ENCODE peak calls at places on chromosomes 12 and 14, in ten cellular contexts. L, P, E, C, R, B, K, D, Z and N are unnamed samples. For H3K4me1 and H3K27me3, the result is how much of the 10 kb centered on the place peaks cover.

GRCh38 chr12:59087077-59087673 is 166.9 kb upstream of the LRIG3 start:
- DNase-seq in L (no peak), P (no peak), E (peak), C (peak), R (no peak), B (no peak), K (no peak), D (no peak), Z (peak), N (no peak)

GRCh38 chr14:61129168-61129745 is 148.2 kb downstream of the SLC38A6 start:
- DNase-seq in L (no peak), P (no peak), E (no peak), C (peak), R (no peak), B (no peak), K (no peak), D (no peak), Z (no peak), N (no peak)

GRCh38 chr12:97223419-97223818 is 239.2 kb upstream of the RMST start:
- DNase-seq in L (no peak), P (peak), E (no peak), C (no peak), R (no peak), B (no peak), K (no peak), D (no peak), Z (no peak), N (no peak)

GRCh38 chr12:27272375-27273028 is 28.4 kb downstream of the STK38L start:
- DNase-seq in L (no peak), P (no peak), E (no peak), C (no peak), R (no peak), B (no peak), K (no peak), D (no peak), Z (peak), N (no peak)

GRCh38 chr12:102542816-102543448 is 62.6 kb upstream of the IGF1 start:
- DNase-seq in L (peak), P (no peak), E (no peak), C (no peak), R (peak), B (no peak), K (no peak), D (no peak), Z (no peak), N (peak)

GRCh38 chr12:88243886-88244491 is 101.9 kb downstream of the TMTC3 start:
- DNase-seq in L (no peak), P (no peak), E (no peak), C (no peak), R (no peak), B (no peak), K (no peak), D (no peak), Z (no peak), N (no peak)

GRCh38 chr12:6644903-6645302 is 2.3 kb downstream of the ACRBP start:
- DNase-seq in L (no peak), P (no peak), E (peak), C (no peak), R (peak), B (no peak), K (peak), D (no peak), Z (no peak), N (peak)

GRCh38 chr12:34361721-34362316 is 339.5 kb downstream of the ALG10 start:
- DNase-seq in L (no peak), P (no peak), E (no peak), C (no peak), R (no peak), B (no peak), K (no peak), D (no peak), Z (no peak), N (no peak)

GRCh38 chr14:104882325-104882973 is 17.4 kb downstream of the CEP170B start:
- DNase-seq in L (peak), P (no peak), E (peak), C (peak), R (peak), B (no peak), K (no peak), D (no peak), Z (peak), N (peak)

GRCh38 chr14:49051328-49052060 is 534.7 kb downstream of the RPS29 start:
- DNase-seq in L (no peak), P (no peak), E (no peak), C (no peak), R (no peak), B (no peak), K (no peak), D (no peak), Z (no peak), N (no peak)

GRCh38 chr12:56927281-56927680 is 6.9 kb downstream of the SDR9C7 start:
- DNase-seq in L (no peak), P (no peak), E (no peak), C (no peak), R (no peak), B (no peak), K (no peak), D (no peak), Z (no peak), N (no peak)

GRCh38 chr12:5197127-5197526 is 153.4 kb downstream of the KCNA5 start:
- DNase-seq in L (no peak), P (no peak), E (no peak), C (peak), R (no peak), B (no peak), K (no peak), D (no peak), Z (no peak), N (no peak)

GRCh38 chr14:78164226-78164853 is 5.8 kb upstream of the NRXN3 start:
- DNase-seq in L (no peak), P (no peak), E (peak), C (peak), R (peak), B (no peak), K (no peak), D (no peak), Z (peak), N (no peak)

GRCh38 chr14:36510874-36511273 is 9.2 kb downstream of the NKX2-1 start:
- DNase-seq in L (no peak), P (no peak), E (no peak), C (no peak), R (no peak), B (no peak), K (no peak), D (no peak), Z (no peak), N (no peak)

GRCh38 chr14:84272290-84272721 is 1257.6 kb upstream of the FLRT2 start:
- DNase-seq in L (no peak), P (no peak), E (no peak), C (no peak), R (no peak), B (no peak), K (no peak), D (no peak), Z (no peak), N (no peak)

GRCh38 chr12:126139355-126139754 is 1074.1 kb downstream of the AACS start:
- DNase-seq in L (no peak), P (no peak), E (no peak), C (no peak), R (no peak), B (no peak), K (no peak), D (no peak), Z (no peak), N (no peak)

GRCh38 chr12:57342207-57342691 is 88.6 kb downstream of the R3HDM2 start:
- DNase-seq in L (peak), P (no peak), E (peak), C (no peak), R (peak), B (no peak), K (no peak), D (no peak), Z (peak), N (peak)

GRCh38 chr12:30753761-30754382 is 879 bp downstream of the CAPRIN2 start:
- DNase-seq in L (no peak), P (no peak), E (peak), C (peak), R (no peak), B (no peak), K (no peak), D (no peak), Z (peak), N (no peak)

GRCh38 chr12:10189653-10190052 is 10.8 kb downstream of the TMEM52B start:
- DNase-seq in L (peak), P (no peak), E (no peak), C (peak), R (no peak), B (no peak), K (no peak), D (no peak), Z (no peak), N (peak)

GRCh38 chr14:67934087-67934486 is 114.5 kb downstream of the RAD51B start:
- DNase-seq in L (no peak), P (peak), E (peak), C (peak), R (peak), B (no peak), K (no peak), D (no peak), Z (peak), N (no peak)

GRCh38 chr14:77052281-77053044 is 24.0 kb upstream of the IRF2BPL start:
- DNase-seq in L (no peak), P (no peak), E (no peak), C (peak), R (no peak), B (no peak), K (no peak), D (no peak), Z (no peak), N (no peak)

GRCh38 chr12:49273726-49274395 is 9.0 kb downstream of the TUBA1C start:
- DNase-seq in L (no peak), P (no peak), E (no peak), C (no peak), R (no peak), B (no peak), K (no peak), D (no peak), Z (no peak), N (no peak)

GRCh38 chr14:90758959-90759358 is 57.3 kb downstream of the TTC7B start:
- DNase-seq in L (peak), P (no peak), E (no peak), C (no peak), R (peak), B (peak), K (peak), D (no peak), Z (no peak), N (peak)

GRCh38 chr12:25958254-25959068 is at the start of gene RASSF8:
- DNase-seq in L (peak), P (no peak), E (peak), C (peak), R (peak), B (no peak), K (peak), D (no peak), Z (peak), N (peak)

GRCh38 chr14:79281244-79282199 is 929.8 kb downstream of the DIO2 start:
- DNase-seq in L (no peak), P (no peak), E (no peak), C (no peak), R (no peak), B (no peak), K (no peak), D (no peak), Z (no peak), N (no peak)

GRCh38 chr12:1217191-1217949 is 226.3 kb downstream of the ERC1 start:
- DNase-seq in L (no peak), P (no peak), E (peak), C (peak), R (peak), B (no peak), K (no peak), D (no peak), Z (no peak), N (no peak)

GRCh38 chr12:75479963-75480461 is 543 bp upstream of the GLIPR1 start:
- DNase-seq in L (no peak), P (no peak), E (no peak), C (peak), R (no peak), B (no peak), K (no peak), D (no peak), Z (no peak), N (no peak)

GRCh38 chr14:34629344-34629656 is 648 bp downstream of the SNX6 start:
- DNase-seq in L (no peak), P (no peak), E (no peak), C (no peak), R (no peak), B (no peak), K (no peak), D (no peak), Z (no peak), N (no peak)

GRCh38 chr12:38370311-38370710 is 53.7 kb downstream of the ALG10B start:
- DNase-seq in L (no peak), P (no peak), E (no peak), C (peak), R (no peak), B (no peak), K (no peak), D (no peak), Z (no peak), N (no peak)

GRCh38 chr14:30496852-30497251 is 62.1 kb upstream of the G2E3 start:
- DNase-seq in L (no peak), P (no peak), E (no peak), C (no peak), R (no peak), B (no peak), K (no peak), D (no peak), Z (no peak), N (no peak)

GRCh38 chr12:12985817-12986408 is 14.2 kb downstream of the HEBP1 start:
- DNase-seq in L (no peak), P (no peak), E (peak), C (peak), R (no peak), B (no peak), K (no peak), D (no peak), Z (peak), N (no peak)

GRCh38 chr12:18703326-18703725 is 34.5 kb downstream of the PLCZ1 start:
- DNase-seq in L (no peak), P (no peak), E (no peak), C (no peak), R (no peak), B (no peak), K (no peak), D (no peak), Z (no peak), N (no peak)

DNA sequence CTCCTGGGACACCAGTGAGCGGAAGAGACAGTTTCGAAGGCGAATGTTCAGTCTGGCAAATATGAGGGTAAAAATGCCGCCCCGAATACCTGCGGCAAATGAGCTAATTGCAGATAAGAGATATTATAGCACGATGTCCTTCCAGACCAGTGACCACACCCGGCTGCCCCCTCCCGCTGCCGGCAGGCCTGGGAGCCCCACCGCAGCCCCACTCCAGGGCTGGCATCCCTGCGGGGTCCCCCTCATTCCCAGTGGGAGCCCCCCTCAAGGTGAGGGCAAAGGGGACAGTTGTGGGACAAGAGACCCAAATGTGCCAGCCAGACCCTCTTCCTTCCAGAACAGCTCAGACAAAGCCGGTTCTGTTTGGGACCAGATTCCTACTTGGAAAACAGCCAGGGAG is 16.4 kb downstream of the ABCB9 start:
- DNase-seq in L (no peak), P (no peak), E (peak), C (no peak), R (no peak), B (no peak), K (no peak), D (no peak), Z (no peak), N (no peak)
- H3K27ac ChIP-seq in L (no peak), P (no peak), E (no peak), C (no peak), R (no peak), B (no peak), K (no peak), D (no peak), Z (no peak), N (no peak)

DNA sequence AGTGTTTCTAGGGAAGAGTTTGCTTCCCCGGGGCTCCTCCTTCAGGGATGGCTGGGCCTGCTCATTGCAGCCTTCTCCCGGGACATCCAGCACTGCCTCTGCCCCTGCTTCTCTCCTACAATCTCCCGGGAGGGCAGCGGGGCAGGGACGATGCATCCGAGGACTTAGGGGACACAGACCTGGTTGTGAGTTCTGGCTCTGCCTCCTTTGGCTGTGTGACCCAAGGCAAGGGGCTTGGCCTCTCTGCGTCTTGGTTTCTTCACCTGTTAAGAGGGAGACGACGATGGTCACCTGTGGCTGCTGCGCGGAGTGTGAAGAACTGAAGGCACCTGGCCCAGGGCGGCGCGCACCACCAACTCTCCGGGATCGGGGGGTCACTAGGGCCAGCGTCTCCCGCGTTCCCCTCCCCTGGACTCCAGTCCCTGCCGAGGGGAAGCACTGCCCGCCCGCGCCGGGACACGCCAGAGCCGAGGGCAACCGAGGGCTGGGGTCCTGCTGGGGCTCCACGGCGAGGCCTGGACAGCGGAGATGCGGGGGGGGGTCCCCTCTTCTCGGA is 391 bp downstream of the HVCN1 start:
- DNase-seq in L (no peak), P (no peak), E (no peak), C (no peak), R (no peak), B (no peak), K (no peak), D (no peak), Z (no peak), N (no peak)
- H3K4me1 ChIP-seq in L (under half), P (under half), E (under half), C (under half), R (half or more), B (under half), K (under half), D (under half), Z (under half), N (under half)

GRCh38 chr12:132606927-132607326 is 3.5 kb downstream of the LRCOL1 start:
- DNase-seq in L (no peak), P (no peak), E (peak), C (no peak), R (no peak), B (no peak), K (no peak), D (no peak), Z (no peak), N (no peak)

GRCh38 chr12:132610051-132610759 is at the start of gene LRCOL1:
- DNase-seq in L (peak), P (no peak), E (peak), C (no peak), R (peak), B (no peak), K (no peak), D (no peak), Z (no peak), N (no peak)

GRCh38 chr12:132610896-132611602 is 667 bp upstream of the LRCOL1 start:
- DNase-seq in L (no peak), P (no peak), E (no peak), C (no peak), R (no peak), B (no peak), K (no peak), D (no peak), Z (no peak), N (no peak)

GRCh38 chr12:132606466-132606865 is 3.9 kb downstream of the LRCOL1 start:
- DNase-seq in L (no peak), P (no peak), E (peak), C (no peak), R (no peak), B (no peak), K (no peak), D (no peak), Z (no peak), N (peak)

DNA sequence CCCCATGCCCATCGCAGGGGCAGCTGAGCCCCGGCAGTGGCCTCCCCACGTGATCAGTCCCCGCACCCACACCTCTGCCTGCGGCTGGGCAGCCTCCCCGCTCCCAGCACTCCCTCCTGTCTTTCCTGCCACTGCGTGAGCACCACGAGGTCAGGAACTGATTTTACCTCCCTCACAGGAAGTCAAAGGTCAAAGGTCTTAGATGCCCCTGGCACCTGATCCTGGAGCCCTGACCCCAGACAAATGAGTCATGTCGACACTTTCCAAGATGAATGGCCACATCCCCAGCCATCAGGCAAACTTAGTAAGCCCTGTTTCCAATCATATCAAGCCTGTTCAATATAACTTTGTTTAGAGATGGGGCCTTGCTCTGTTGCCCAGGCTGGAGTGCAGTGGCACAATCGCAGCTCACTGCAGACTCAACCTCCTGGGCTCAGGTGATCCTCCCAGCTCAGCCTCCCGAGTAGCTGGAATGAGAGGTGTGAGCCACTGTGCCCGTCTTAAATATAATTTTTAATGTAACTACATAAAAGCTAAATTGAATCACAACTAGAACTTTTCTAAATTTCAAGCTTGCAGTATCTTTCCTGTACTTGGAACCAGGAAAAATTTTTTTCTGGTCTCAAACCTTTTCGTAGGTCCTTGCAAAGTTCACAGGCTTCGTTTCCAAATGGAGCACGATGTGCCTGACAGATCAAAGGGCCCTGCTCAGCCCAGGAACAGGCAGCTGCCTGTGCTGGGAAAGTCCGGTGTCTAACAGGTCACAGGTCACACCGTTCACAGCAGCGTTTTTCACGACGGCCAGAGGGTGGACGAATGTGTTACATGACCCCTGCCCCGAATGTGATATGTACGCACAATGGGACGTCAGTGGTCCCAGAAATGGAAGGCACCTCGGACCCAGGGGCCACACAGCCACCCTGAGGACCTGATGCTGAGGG is 1.9 kb downstream of the LRCOL1 start:
- DNase-seq in L (no peak), P (no peak), E (peak), C (no peak), R (no peak), B (no peak), K (no peak), D (no peak), Z (no peak), N (no peak)
- H3K27me3 ChIP-seq in L (half or more), P (under half), E (half or more), C (under half), R (half or more), B (half or more), K (under half), D (under half), Z (under half), N (under half)

GRCh38 chr12:66268562-66268961 is 33.7 kb upstream of the HELB start:
- DNase-seq in L (no peak), P (peak), E (no peak), C (no peak), R (no peak), B (no peak), K (no peak), D (no peak), Z (no peak), N (no peak)

GRCh38 chr12:66262737-66263136 is 39.6 kb upstream of the HELB start:
- DNase-seq in L (no peak), P (no peak), E (no peak), C (no peak), R (no peak), B (no peak), K (no peak), D (no peak), Z (no peak), N (no peak)
- H3K27ac ChIP-seq in L (no peak), P (no peak), E (no peak), C (no peak), R (no peak), B (no peak), K (no peak), D (no peak), Z (no peak), N (no peak)

GRCh38 chr14:100712490-100712889 is 14.2 kb upstream of the DLK1 start:
- DNase-seq in L (no peak), P (no peak), E (no peak), C (peak), R (no peak), B (no peak), K (no peak), D (no peak), Z (no peak), N (no peak)

GRCh38 chr14:100714205-100714781 is 12.4 kb upstream of the DLK1 start:
- DNase-seq in L (no peak), P (no peak), E (no peak), C (no peak), R (no peak), B (no peak), K (no peak), D (no peak), Z (no peak), N (no peak)

GRCh38 chr14:100715332-100715731 is 11.4 kb upstream of the DLK1 start:
- DNase-seq in L (no peak), P (no peak), E (no peak), C (no peak), R (no peak), B (no peak), K (no peak), D (no peak), Z (no peak), N (no peak)

GRCh38 chr14:100715803-100716202 is 10.9 kb upstream of the DLK1 start:
- DNase-seq in L (no peak), P (no peak), E (no peak), C (peak), R (no peak), B (no peak), K (no peak), D (no peak), Z (no peak), N (no peak)

GRCh38 chr14:100713720-100714119 is 13.0 kb upstream of the DLK1 start:
- DNase-seq in L (no peak), P (no peak), E (no peak), C (no peak), R (no peak), B (no peak), K (no peak), D (no peak), Z (no peak), N (no peak)
- H3K4me1 ChIP-seq in L (under half), P (under half), E (half or more), C (under half), R (under half), B (under half), K (under half), D (under half), Z (under half), N (under half)